ENCODE peak calls at places on chromosome 19, in five cellular contexts. J, H, E, T and F are unnamed samples.
A peak's percentile ranks its signal among the peaks of the same experiment; 100 is the strongest.

GRCh38 chr19:46413262-46414031 is at the start of gene CCDC8:
- DNase-seq in J (peak; percentile 91), H (no peak), E (no peak), T (no peak), F (peak; percentile 78)

GRCh38 chr19:50649433-50650391 is at the start of gene C19orf81:
- DNase-seq in J (peak; percentile 51), H (no peak), E (no peak), T (no peak), F (no peak)

GRCh38 chr19:19635313-19635702 is 7.3 kb upstream of the LPAR2 start:
- DNase-seq in J (no peak), H (no peak), E (no peak), T (no peak), F (no peak)

GRCh38 chr19:55454787-55455243 is 6.6 kb downstream of the ISOC2 start:
- DNase-seq in J (peak; percentile 75), H (no peak), E (peak; percentile 41), T (peak; percentile 35), F (peak; percentile 54)

GRCh38 chr19:17125052-17125727 is 49.6 kb downstream of the MYO9B start:
- DNase-seq in J (peak; percentile 86), H (peak; percentile 100), E (peak; percentile 87), T (no peak), F (no peak)

GRCh38 chr19:35797663-35798062 is 15.0 kb downstream of the PRODH2 start:
- DNase-seq in J (no peak), H (no peak), E (no peak), T (no peak), F (no peak)

GRCh38 chr19:45496349-45496953 is 396 bp downstream of the RTN2 start:
- DNase-seq in J (peak; percentile 71), H (no peak), E (no peak), T (no peak), F (peak; percentile 64)

GRCh38 chr19:6521718-6522646 is 8.8 kb upstream of the TNFSF9 start:
- DNase-seq in J (no peak), H (no peak), E (no peak), T (peak; percentile 33), F (no peak)

GRCh38 chr19:18967358-18968146 is 26.5 kb upstream of the HOMER3 start:
- DNase-seq in J (no peak), H (no peak), E (peak; percentile 34), T (no peak), F (no peak)

GRCh38 chr19:5953680-5954213 is 24.2 kb downstream of the RANBP3 start:
- DNase-seq in J (no peak), H (no peak), E (peak; percentile 40), T (no peak), F (no peak)

GRCh38 chr19:41687419-41687818 is 651 bp downstream of the CEACAM7 start:
- DNase-seq in J (no peak), H (no peak), E (no peak), T (no peak), F (no peak)

GRCh38 chr19:30224689-30225606 is 147.2 kb upstream of the ZNF536 start:
- DNase-seq in J (peak; percentile 71), H (no peak), E (no peak), T (no peak), F (peak; percentile 33)

GRCh38 chr19:58381460-58382220 is 810 bp upstream of the ZNF837 start:
- DNase-seq in J (no peak), H (no peak), E (no peak), T (no peak), F (no peak)

GRCh38 chr19:1941146-1942077 is at the start of gene CSNK1G2:
- DNase-seq in J (no peak), H (no peak), E (no peak), T (peak; percentile 26), F (no peak)

GRCh38 chr19:17202713-17203112 is 12.4 kb upstream of the USE1 start:
- DNase-seq in J (no peak), H (no peak), E (no peak), T (no peak), F (no peak)

GRCh38 chr19:384801-385169 is 24.2 kb downstream of the C2CD4C start:
- DNase-seq in J (peak; percentile 85), H (no peak), E (no peak), T (no peak), F (no peak)

GRCh38 chr19:31127132-31127967 is 221.9 kb downstream of the TSHZ3 start:
- DNase-seq in J (no peak), H (no peak), E (no peak), T (no peak), F (no peak)

GRCh38 chr19:42450314-42450934 is 7.7 kb upstream of the CXCL17 start:
- DNase-seq in J (peak; percentile 92), H (no peak), E (peak; percentile 90), T (peak; percentile 60), F (peak; percentile 66)

GRCh38 chr19:13155472-13156284 is 5.5 kb downstream of the IER2 start:
- DNase-seq in J (peak; percentile 87), H (peak; percentile 10), E (peak; percentile 89), T (peak; percentile 66), F (peak; percentile 72)

GRCh38 chr19:2557093-2557440 is 81.1 kb downstream of the GADD45B start:
- DNase-seq in J (no peak), H (no peak), E (no peak), T (no peak), F (no peak)

GRCh38 chr19:17136617-17137016 is 61.0 kb downstream of the MYO9B start:
- DNase-seq in J (no peak), H (no peak), E (no peak), T (no peak), F (no peak)

GRCh38 chr19:18999016-18999758 is 34.1 kb downstream of the SUGP2 start:
- DNase-seq in J (no peak), H (no peak), E (no peak), T (no peak), F (no peak)

GRCh38 chr19:12985049-12985776 is 10.1 kb upstream of the NFIX start:
- DNase-seq in J (no peak), H (no peak), E (no peak), T (no peak), F (no peak)

GRCh38 chr19:23071087-23071511 is 45.7 kb upstream of the ZNF730 start:
- DNase-seq in J (peak; percentile 61), H (peak; percentile 5), E (no peak), T (no peak), F (no peak)

GRCh38 chr19:18875726-18876125 is 20.2 kb downstream of the CERS1 start:
- DNase-seq in J (no peak), H (no peak), E (no peak), T (no peak), F (no peak)

GRCh38 chr19:55683449-55684261 is 8.6 kb downstream of the EPN1 start:
- DNase-seq in J (no peak), H (no peak), E (no peak), T (no peak), F (no peak)

GRCh38 chr19:29260477-29261317 is 47.7 kb upstream of the UQCRFS1 start:
- DNase-seq in J (peak; percentile 71), H (peak; percentile 16), E (peak; percentile 46), T (no peak), F (peak; percentile 53)

GRCh38 chr19:48319647-48320537 is 5.5 kb upstream of the EMP3 start:
- DNase-seq in J (peak; percentile 93), H (peak; percentile 69), E (peak; percentile 68), T (peak; percentile 80), F (peak; percentile 86)

GRCh38 chr19:16637535-16637934 is 9.5 kb upstream of the MED26 start:
- DNase-seq in J (no peak), H (peak; percentile 22), E (no peak), T (no peak), F (no peak)

GRCh38 chr19:39195755-39196154 is 1.0 kb upstream of the NCCRP1 start:
- DNase-seq in J (no peak), H (no peak), E (no peak), T (no peak), F (no peak)

GRCh38 chr19:41927810-41928192 is 448 bp downstream of the ERFL start:
- DNase-seq in J (no peak), H (no peak), E (no peak), T (no peak), F (no peak)